ENCODE peak calls at places on chromosome 10, in six cellular contexts. I, A, H, U, C and N are unnamed samples.

GRCh38 chr10:77939561-77940001 is 13.0 kb upstream of the DLG5 start:
- DNase-seq in A (no peak), U (no peak), I (no peak), H (peak; percentile 46), C (no peak), N (no peak)

GRCh38 chr10:106872176-106872575 is 292.3 kb downstream of the SORCS1 start:
- DNase-seq in U (no peak), I (no peak), A (no peak), C (no peak), H (no peak), N (no peak)

GRCh38 chr10:104339469-104340098 is 1.3 kb upstream of the ITPRIP start:
- DNase-seq in U (no peak), I (no peak), C (no peak), A (no peak), H (peak; percentile 43), N (no peak)

GRCh38 chr10:35778344-35778743 is 136.2 kb upstream of the FZD8 start:
- DNase-seq in U (no peak), C (no peak), H (no peak), I (no peak), A (no peak), N (no peak)

GRCh38 chr10:71285180-71285545 is 33.9 kb upstream of the SLC29A3 start:
- DNase-seq in C (no peak), U (peak; percentile 86), A (peak; percentile 24), H (peak; percentile 39), I (no peak), N (peak; percentile 76)

GRCh38 chr10:69957516-69958231 is 95.0 kb upstream of the MACROH2A2 start:
- DNase-seq in I (peak; percentile 53), A (no peak), U (no peak), H (no peak), C (no peak), N (peak; percentile 6)

GRCh38 chr10:130427216-130427722 is 291.1 kb downstream of the GLRX3 start:
- DNase-seq in I (no peak), A (no peak), C (no peak), U (no peak), H (no peak), N (no peak)

GRCh38 chr10:62548686-62549085 is 174.5 kb downstream of the ZNF365 start:
- DNase-seq in I (no peak), U (no peak), C (no peak), H (no peak), A (no peak), N (no peak)

GRCh38 chr10:130985158-130985753 is 326.3 kb downstream of the TCERG1L start:
- DNase-seq in H (no peak), U (no peak), I (no peak), C (no peak), A (no peak), N (peak; percentile 16)

GRCh38 chr10:60099998-60100747 is 193.8 kb upstream of the CCDC6 start:
- DNase-seq in U (peak; percentile 73), A (no peak), H (no peak), I (no peak), C (peak; percentile 5), N (no peak)

GRCh38 chr10:58599927-58600553 is 87.4 kb downstream of the BICC1 start:
- DNase-seq in H (no peak), A (no peak), U (no peak), C (no peak), I (no peak), N (no peak)

GRCh38 chr10:84783386-84783785 is 455.0 kb downstream of the CCSER2 start:
- DNase-seq in I (no peak), A (peak; percentile 17), H (no peak), C (no peak), U (peak; percentile 65), N (no peak)

GRCh38 chr10:29140991-29141390 is 147.9 kb upstream of the LYZL1 start:
- DNase-seq in I (no peak), C (no peak), U (peak; percentile 15), A (no peak), H (no peak), N (no peak)

GRCh38 chr10:112295853-112296830 is 12.9 kb downstream of the TECTB start:
- DNase-seq in C (no peak), A (no peak), H (no peak), U (no peak), I (no peak), N (no peak)

GRCh38 chr10:93280121-93280698 is 201.9 kb downstream of the MYOF start:
- DNase-seq in U (peak; percentile 78), A (no peak), H (no peak), C (no peak), I (no peak), N (no peak)

GRCh38 chr10:71857934-71858890 is 7.2 kb upstream of the PSAP start:
- DNase-seq in I (no peak), H (no peak), U (no peak), A (no peak), C (no peak), N (no peak)

GRCh38 chr10:110528224-110528997 is 30.7 kb downstream of the DUSP5 start:
- DNase-seq in U (no peak), I (no peak), H (no peak), C (no peak), A (no peak), N (no peak)

GRCh38 chr10:24382979-24383663 is 174.2 kb downstream of the KIAA1217 start:
- DNase-seq in H (peak; percentile 22), I (no peak), A (no peak), C (no peak), U (peak; percentile 41), N (no peak)

GRCh38 chr10:11684717-11685645 is 57.2 kb upstream of the ECHDC3 start:
- DNase-seq in I (peak; percentile 84), H (peak; percentile 74), U (no peak), A (peak; percentile 43), C (no peak), N (peak; percentile 86)

GRCh38 chr10:114697061-114697598 is 39.1 kb upstream of the ABLIM1 start:
- DNase-seq in A (no peak), U (no peak), I (no peak), C (no peak), H (no peak), N (peak; percentile 84)

GRCh38 chr10:21521910-21522533 is 3.5 kb downstream of the SKIDA1 start:
- DNase-seq in H (no peak), U (no peak), I (no peak), C (no peak), A (no peak), N (no peak)

GRCh38 chr10:21518629-21519321 is 6.7 kb downstream of the SKIDA1 start:
- DNase-seq in U (no peak), C (no peak), A (no peak), H (no peak), I (no peak), N (no peak)

GRCh38 chr10:21517983-21518628 is 7.4 kb downstream of the SKIDA1 start:
- DNase-seq in C (no peak), H (no peak), U (peak; percentile 53), I (no peak), A (no peak), N (no peak)

GRCh38 chr10:21519327-21519933 is 6.1 kb downstream of the SKIDA1 start:
- DNase-seq in C (no peak), I (no peak), U (no peak), A (no peak), H (no peak), N (no peak)

GRCh38 chr10:21519981-21520436 is 5.5 kb downstream of the SKIDA1 start:
- DNase-seq in C (no peak), H (no peak), I (no peak), A (no peak), U (no peak), N (no peak)
- TF ChIP-seq POLR2AphosphoS5 in C (no peak), H (no peak), I (no peak), A (no peak), U (no peak), N (peak; percentile 34)

GRCh38 chr10:30974773-30975386 is 56.8 kb downstream of the ZNF438 start:
- DNase-seq in H (no peak), A (no peak), U (no peak), I (no peak), C (no peak), N (no peak)
- TF ChIP-seq POLR2AphosphoS5 in H (no peak), A (no peak), U (no peak), I (no peak), C (no peak), N (no peak)

DNA sequence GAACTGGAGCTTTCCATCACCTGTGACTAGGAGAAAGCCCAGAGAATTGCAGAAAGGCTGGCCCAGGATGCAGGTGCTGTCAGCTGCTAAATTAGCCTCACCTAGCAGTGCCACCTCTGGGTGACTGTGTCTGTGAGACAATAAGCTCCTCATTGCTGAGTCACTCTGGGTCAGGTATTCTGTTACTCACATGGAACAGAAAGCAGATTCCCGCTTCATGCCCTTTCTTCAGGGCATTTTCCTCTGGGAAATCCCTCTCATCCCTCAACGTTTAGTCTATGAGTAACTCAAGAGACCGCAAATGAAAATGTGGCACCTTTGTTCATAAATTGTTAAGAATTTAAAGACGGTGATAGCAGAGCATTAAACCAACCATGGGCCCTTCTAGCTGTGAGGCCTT is 184.0 kb downstream of the ADAM12 start:
- DNase-seq in H (no peak), I (no peak), C (no peak), U (no peak), A (no peak), N (no peak)
- TF ChIP-seq POLR2AphosphoS5 in H (no peak), I (no peak), C (no peak), U (no peak), A (no peak), N (no peak)

GRCh38 chr10:48946891-48947500 is 7.4 kb upstream of the LRRC18 start:
- DNase-seq in U (no peak), H (no peak), C (no peak), I (no peak), A (no peak), N (no peak)
- TF ChIP-seq POLR2AphosphoS5 in U (no peak), H (no peak), C (no peak), I (no peak), A (no peak), N (no peak)

DNA sequence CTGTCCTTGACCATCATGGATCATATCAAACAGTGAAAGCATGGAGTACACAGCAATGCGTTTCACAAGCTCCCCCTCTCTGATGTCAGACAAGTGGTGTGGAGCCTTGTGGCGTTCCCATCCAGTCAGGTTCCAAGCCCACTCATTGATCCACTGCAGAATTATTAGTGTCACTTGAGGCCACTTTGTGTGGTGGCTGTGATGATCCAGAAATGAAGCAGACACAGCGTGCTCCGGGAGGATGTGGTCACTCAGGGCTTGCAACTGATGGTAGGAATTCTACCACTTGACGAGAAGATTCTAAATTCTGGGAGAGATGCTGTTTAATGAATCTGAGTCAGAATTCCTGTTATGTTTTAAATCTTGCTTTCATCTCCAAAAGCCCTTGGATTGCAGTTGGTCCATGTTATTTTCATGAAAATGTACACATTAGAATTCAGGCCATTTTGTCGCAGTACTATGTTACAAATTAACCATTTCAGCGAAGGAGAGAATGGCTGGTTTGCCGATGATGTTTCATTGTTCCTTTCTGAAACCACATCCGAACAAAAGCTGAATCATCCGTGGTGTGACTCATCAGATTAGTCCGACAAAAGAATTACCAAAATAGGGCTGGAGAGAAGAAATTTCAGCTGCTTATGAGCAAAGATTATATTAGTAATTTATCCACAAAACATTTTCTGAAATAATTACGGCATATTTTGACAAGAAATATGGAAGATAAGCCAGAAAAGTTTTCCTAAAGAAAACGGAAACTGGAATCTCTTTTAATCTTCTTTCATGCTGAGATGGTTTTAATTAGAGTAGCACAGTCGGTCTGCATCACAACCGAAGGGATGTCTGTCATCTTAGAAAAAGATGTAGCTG is 48.1 kb downstream of the INSYN2A start:
- DNase-seq in A (peak; percentile 89), C (no peak), U (no peak), I (no peak), H (no peak), N (no peak)
- TF ChIP-seq POLR2AphosphoS5 in A (no peak), C (no peak), U (no peak), I (no peak), H (no peak), N (no peak)

GRCh38 chr10:99781734-99782429 is 558 bp upstream of the ABCC2 start:
- DNase-seq in A (no peak), C (no peak), I (no peak), H (no peak), U (no peak), N (no peak)
- TF ChIP-seq POLR2AphosphoS5 in A (no peak), C (no peak), I (no peak), H (no peak), U (no peak), N (no peak)